ENCODE peak calls at places on chromosomes 12 and 14, in nine cellular contexts. T is choroid plexus epithelial cell, F is foreskin fibroblast, A is caudate nucleus, G is heart left ventricle, X is B cell, D is astrocyte of the cerebellum, B is putamen, E is GF-D8. W is an unnamed sample.

GRCh38 chr12:130127909-130128763 is 34.1 kb upstream of the FZD10 start:
- DNase-seq in T (no peak), F (peak), A (no peak), G (peak), X (no peak), D (no peak), B (no peak), E (no peak), W (no peak)

GRCh38 chr14:102279688-102280348 is 25.1 kb downstream of the MOK start:
- DNase-seq in T (peak), F (peak), A (no peak), G (no peak), X (no peak), D (peak), B (no peak), E (no peak), W (no peak)

GRCh38 chr14:87152701-87153100 is 840.3 kb downstream of the GALC start:
- DNase-seq in T (no peak), F (no peak), A (no peak), G (no peak), X (no peak), D (no peak), B (no peak), E (no peak), W (no peak)

GRCh38 chr14:100278702-100279101 is 27.5 kb downstream of the SLC25A29 start:
- DNase-seq in T (peak), F (peak), A (no peak), G (no peak), X (no peak), D (peak), B (no peak), E (peak), W (peak)

GRCh38 chr12:130496516-130497120 is 158.9 kb downstream of the PIWIL1 start:
- DNase-seq in T (no peak), F (no peak), A (no peak), G (no peak), X (no peak), D (no peak), B (no peak), E (no peak), W (no peak)

GRCh38 chr14:103483600-103483999 is 39.0 kb downstream of the CKB start:
- DNase-seq in T (peak), F (peak), A (no peak), G (no peak), X (no peak), D (peak), B (no peak), E (no peak), W (no peak)

GRCh38 chr14:38255673-38256357 is at the start of gene CLEC14A:
- DNase-seq in T (peak), F (no peak), A (no peak), G (peak), X (peak), D (no peak), B (peak), E (no peak), W (no peak)

GRCh38 chr14:106879241-106879640 is 1352.9 kb downstream of the TMEM121 start:
- DNase-seq in T (no peak), F (no peak), A (no peak), G (no peak), X (peak), D (no peak), B (no peak), E (peak), W (peak)

GRCh38 chr12:583251-583869 is 79.9 kb downstream of the NINJ2 start:
- DNase-seq in T (no peak), F (no peak), A (no peak), G (peak), X (no peak), D (no peak), B (no peak), E (no peak), W (no peak)